ENCODE peak calls at places on chromosomes 7 and 10, in ten cellular contexts. One of them, this sample, is unnamed. For H3K27me3, the result is how much of the 10 kb centered on the place peaks cover.

GRCh38 chr10:130371156-130371555 is 235.0 kb downstream of the GLRX3 start:
- DNase-seq in foreskin keratinocyte: no peak
- DNase-seq in mammary epithelial cell: no peak
- DNase-seq in GM23248: no peak
- DNase-seq in neuronal stem cell: no peak
- DNase-seq in Panc1: no peak
- DNase-seq in heart right ventricle: no peak
- DNase-seq in colonic mucosa: no peak
- DNase-seq in lung: no peak
- DNase-seq in BJ: no peak
- DNase-seq in this sample: no peak

GRCh38 chr10:36725581-36726520 is 399.5 kb upstream of the ANKRD30A start:
- DNase-seq in GM23248: peak
- DNase-seq in colonic mucosa: no peak
- DNase-seq in neuronal stem cell: peak
- DNase-seq in foreskin keratinocyte: peak
- DNase-seq in Panc1: peak
- DNase-seq in lung: no peak
- DNase-seq in heart right ventricle: no peak
- DNase-seq in BJ: peak
- DNase-seq in mammary epithelial cell: peak
- DNase-seq in this sample: peak

GRCh38 chr7:142626420-142627035 is 122.7 kb upstream of the PRSS1 start:
- DNase-seq in Panc1: peak
- DNase-seq in neuronal stem cell: peak
- DNase-seq in colonic mucosa: peak
- DNase-seq in heart right ventricle: no peak
- DNase-seq in foreskin keratinocyte: no peak
- DNase-seq in mammary epithelial cell: peak
- DNase-seq in GM23248: peak
- DNase-seq in BJ: no peak
- DNase-seq in lung: peak
- DNase-seq in this sample: peak

GRCh38 chr10:60564475-60564874 is 174.8 kb upstream of the ANK3 start:
- DNase-seq in neuronal stem cell: no peak
- DNase-seq in BJ: no peak
- DNase-seq in heart right ventricle: no peak
- DNase-seq in GM23248: peak
- DNase-seq in colonic mucosa: no peak
- DNase-seq in mammary epithelial cell: no peak
- DNase-seq in foreskin keratinocyte: no peak
- DNase-seq in lung: no peak
- DNase-seq in Panc1: no peak
- DNase-seq in this sample: no peak

GRCh38 chr7:93228302-93228701 is 2.0 kb upstream of the HEPACAM2 start:
- DNase-seq in neuronal stem cell: peak
- DNase-seq in mammary epithelial cell: peak
- DNase-seq in heart right ventricle: no peak
- DNase-seq in foreskin keratinocyte: peak
- DNase-seq in lung: no peak
- DNase-seq in colonic mucosa: peak
- DNase-seq in Panc1: peak
- DNase-seq in BJ: no peak
- DNase-seq in GM23248: peak
- DNase-seq in this sample: peak

GRCh38 chr10:78944658-78945333 is 124.0 kb upstream of the ZMIZ1 start:
- DNase-seq in lung: peak
- DNase-seq in mammary epithelial cell: peak
- DNase-seq in foreskin keratinocyte: no peak
- DNase-seq in GM23248: peak
- DNase-seq in BJ: peak
- DNase-seq in Panc1: no peak
- DNase-seq in neuronal stem cell: no peak
- DNase-seq in heart right ventricle: no peak
- DNase-seq in colonic mucosa: peak
- DNase-seq in this sample: peak

GRCh38 chr10:75011221-75011620 is 100.2 kb upstream of the SAMD8 start:
- DNase-seq in colonic mucosa: no peak
- DNase-seq in BJ: no peak
- DNase-seq in mammary epithelial cell: no peak
- DNase-seq in foreskin keratinocyte: no peak
- DNase-seq in lung: no peak
- DNase-seq in GM23248: no peak
- DNase-seq in heart right ventricle: no peak
- DNase-seq in neuronal stem cell: no peak
- DNase-seq in Panc1: no peak
- DNase-seq in this sample: no peak

GRCh38 chr7:143511593-143512047 is 33.9 kb downstream of the TAS2R41 start:
- DNase-seq in mammary epithelial cell: no peak
- DNase-seq in lung: no peak
- DNase-seq in heart right ventricle: no peak
- DNase-seq in neuronal stem cell: no peak
- DNase-seq in foreskin keratinocyte: no peak
- DNase-seq in colonic mucosa: no peak
- DNase-seq in GM23248: no peak
- DNase-seq in Panc1: no peak
- DNase-seq in BJ: no peak
- DNase-seq in this sample: no peak

GRCh38 chr10:104683567-104683966 is 42.5 kb downstream of the SORCS3 start:
- DNase-seq in Panc1: no peak
- DNase-seq in BJ: no peak
- DNase-seq in colonic mucosa: no peak
- DNase-seq in mammary epithelial cell: no peak
- DNase-seq in heart right ventricle: no peak
- DNase-seq in neuronal stem cell: no peak
- DNase-seq in lung: no peak
- DNase-seq in foreskin keratinocyte: no peak
- DNase-seq in GM23248: no peak
- DNase-seq in this sample: no peak

GRCh38 chr10:104680467-104681401 is 39.6 kb downstream of the SORCS3 start:
- DNase-seq in colonic mucosa: peak
- DNase-seq in lung: no peak
- DNase-seq in mammary epithelial cell: no peak
- DNase-seq in Panc1: no peak
- DNase-seq in foreskin keratinocyte: no peak
- DNase-seq in GM23248: peak
- DNase-seq in neuronal stem cell: peak
- DNase-seq in BJ: no peak
- DNase-seq in heart right ventricle: peak
- DNase-seq in this sample: no peak

GRCh38 chr10:104678658-104679057 is 37.6 kb downstream of the SORCS3 start:
- DNase-seq in mammary epithelial cell: no peak
- DNase-seq in lung: no peak
- DNase-seq in foreskin keratinocyte: no peak
- DNase-seq in Panc1: no peak
- DNase-seq in BJ: no peak
- DNase-seq in neuronal stem cell: no peak
- DNase-seq in GM23248: no peak
- DNase-seq in heart right ventricle: no peak
- DNase-seq in colonic mucosa: no peak
- DNase-seq in this sample: no peak

GRCh38 chr10:104686829-104687228 is 45.7 kb downstream of the SORCS3 start:
- DNase-seq in BJ: no peak
- DNase-seq in foreskin keratinocyte: no peak
- DNase-seq in heart right ventricle: no peak
- DNase-seq in lung: no peak
- DNase-seq in GM23248: no peak
- DNase-seq in neuronal stem cell: no peak
- DNase-seq in colonic mucosa: no peak
- DNase-seq in mammary epithelial cell: no peak
- DNase-seq in Panc1: no peak
- DNase-seq in this sample: no peak

DNA sequence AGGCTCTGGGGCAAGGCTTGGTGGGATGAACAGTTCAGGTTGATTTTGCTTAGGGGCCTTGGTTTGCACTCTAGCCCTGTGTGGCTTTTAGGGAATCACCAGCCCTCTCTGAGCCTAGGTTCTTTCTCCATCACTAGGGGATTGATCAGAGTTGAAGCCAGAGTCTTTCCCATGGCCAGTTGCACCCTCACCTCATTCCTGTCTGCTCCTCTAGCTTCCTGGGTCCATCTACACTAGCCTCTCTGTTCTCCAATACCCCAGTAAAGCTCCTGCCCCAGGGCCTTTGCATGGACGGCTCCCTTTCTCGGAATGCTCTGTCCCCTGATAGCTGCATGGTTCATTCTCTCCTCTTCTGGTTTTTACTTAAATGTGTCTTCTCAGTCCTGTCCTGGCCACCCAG is 40.4 kb downstream of the SORCS3 start:
- DNase-seq in Panc1: no peak
- DNase-seq in neuronal stem cell: no peak
- DNase-seq in BJ: no peak
- DNase-seq in GM23248: no peak
- DNase-seq in foreskin keratinocyte: no peak
- DNase-seq in mammary epithelial cell: no peak
- DNase-seq in heart right ventricle: no peak
- DNase-seq in lung: no peak
- DNase-seq in colonic mucosa: no peak
- DNase-seq in this sample: no peak
- H3K27me3 ChIP-seq in Panc1: under half
- H3K27me3 ChIP-seq in neuronal stem cell: under half
- H3K27me3 ChIP-seq in BJ: under half
- H3K27me3 ChIP-seq in GM23248: under half
- H3K27me3 ChIP-seq in foreskin keratinocyte: under half
- H3K27me3 ChIP-seq in mammary epithelial cell: under half
- H3K27me3 ChIP-seq in heart right ventricle: under half
- H3K27me3 ChIP-seq in lung: under half
- H3K27me3 ChIP-seq in colonic mucosa: under half
- H3K27me3 ChIP-seq in this sample: under half

GRCh38 chr10:133045556-133046483 is 41.9 kb upstream of the ADGRA1 start:
- DNase-seq in heart right ventricle: no peak
- DNase-seq in BJ: no peak
- DNase-seq in Panc1: no peak
- DNase-seq in GM23248: no peak
- DNase-seq in mammary epithelial cell: no peak
- DNase-seq in neuronal stem cell: no peak
- DNase-seq in lung: no peak
- DNase-seq in colonic mucosa: no peak
- DNase-seq in foreskin keratinocyte: no peak
- DNase-seq in this sample: no peak

GRCh38 chr10:133043541-133044225 is 44.0 kb upstream of the ADGRA1 start:
- DNase-seq in neuronal stem cell: no peak
- DNase-seq in foreskin keratinocyte: no peak
- DNase-seq in BJ: no peak
- DNase-seq in colonic mucosa: no peak
- DNase-seq in lung: no peak
- DNase-seq in heart right ventricle: no peak
- DNase-seq in Panc1: no peak
- DNase-seq in mammary epithelial cell: no peak
- DNase-seq in GM23248: no peak
- DNase-seq in this sample: no peak

GRCh38 chr10:133042816-133043215 is 44.9 kb upstream of the ADGRA1 start:
- DNase-seq in Panc1: no peak
- DNase-seq in heart right ventricle: no peak
- DNase-seq in GM23248: no peak
- DNase-seq in lung: no peak
- DNase-seq in colonic mucosa: no peak
- DNase-seq in foreskin keratinocyte: no peak
- DNase-seq in mammary epithelial cell: no peak
- DNase-seq in neuronal stem cell: no peak
- DNase-seq in BJ: no peak
- DNase-seq in this sample: no peak

GRCh38 chr10:133042061-133042460 is 45.7 kb upstream of the ADGRA1 start:
- DNase-seq in foreskin keratinocyte: no peak
- DNase-seq in BJ: no peak
- DNase-seq in lung: no peak
- DNase-seq in GM23248: no peak
- DNase-seq in colonic mucosa: no peak
- DNase-seq in Panc1: no peak
- DNase-seq in heart right ventricle: no peak
- DNase-seq in neuronal stem cell: no peak
- DNase-seq in mammary epithelial cell: no peak
- DNase-seq in this sample: no peak

GRCh38 chr10:133044502-133044901 is 43.2 kb upstream of the ADGRA1 start:
- DNase-seq in Panc1: no peak
- DNase-seq in mammary epithelial cell: no peak
- DNase-seq in colonic mucosa: no peak
- DNase-seq in BJ: no peak
- DNase-seq in heart right ventricle: peak
- DNase-seq in lung: no peak
- DNase-seq in neuronal stem cell: no peak
- DNase-seq in foreskin keratinocyte: no peak
- DNase-seq in GM23248: peak
- DNase-seq in this sample: no peak
- H3K27me3 ChIP-seq in Panc1: under half
- H3K27me3 ChIP-seq in mammary epithelial cell: under half
- H3K27me3 ChIP-seq in colonic mucosa: under half
- H3K27me3 ChIP-seq in BJ: under half
- H3K27me3 ChIP-seq in heart right ventricle: under half
- H3K27me3 ChIP-seq in lung: under half
- H3K27me3 ChIP-seq in neuronal stem cell: under half
- H3K27me3 ChIP-seq in foreskin keratinocyte: under half
- H3K27me3 ChIP-seq in GM23248: under half
- H3K27me3 ChIP-seq in this sample: under half

DNA sequence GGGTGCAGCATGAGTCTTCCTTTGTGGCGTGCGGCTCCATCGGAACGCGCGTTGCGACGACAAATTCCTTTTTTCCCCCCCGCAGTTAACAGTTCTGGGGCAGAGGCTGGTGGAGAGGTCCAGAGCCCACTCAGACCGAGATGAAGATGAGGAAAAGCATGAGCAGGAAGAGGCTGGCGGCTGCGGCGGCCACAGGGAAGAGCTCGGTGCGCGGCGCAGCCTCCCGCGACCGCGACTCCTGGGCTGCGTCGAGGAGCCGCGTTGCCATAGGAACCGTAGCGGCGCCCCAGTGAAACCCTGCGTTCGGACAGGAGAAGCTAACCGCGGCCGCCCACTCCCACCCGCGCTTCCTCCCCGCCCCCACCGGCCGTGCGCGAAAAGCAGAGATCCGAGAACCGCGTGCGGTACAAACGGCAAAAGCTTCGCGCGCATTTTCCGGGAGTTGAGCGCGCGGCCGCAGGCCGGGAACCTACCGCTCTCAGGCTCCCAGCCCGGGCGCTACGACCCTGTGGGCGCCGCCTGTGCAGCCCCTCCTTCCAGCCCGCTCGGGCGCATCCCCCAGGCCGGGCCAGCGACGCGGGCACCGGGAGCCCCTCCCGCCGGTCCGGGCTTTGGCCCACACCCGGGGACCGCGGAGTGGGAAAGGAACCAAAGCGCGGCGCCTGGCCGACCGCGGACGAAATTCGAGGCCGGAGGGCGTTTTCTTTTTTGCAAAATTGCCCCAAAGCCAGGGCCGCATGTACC is 130.7 kb downstream of the SPAG6 start:
- DNase-seq in heart right ventricle: peak
- DNase-seq in GM23248: peak
- DNase-seq in mammary epithelial cell: no peak
- DNase-seq in Panc1: no peak
- DNase-seq in neuronal stem cell: peak
- DNase-seq in foreskin keratinocyte: no peak
- DNase-seq in colonic mucosa: no peak
- DNase-seq in BJ: no peak
- DNase-seq in lung: no peak
- DNase-seq in this sample: no peak
- H3K27me3 ChIP-seq in heart right ventricle: half or more
- H3K27me3 ChIP-seq in GM23248: under half
- H3K27me3 ChIP-seq in mammary epithelial cell: under half
- H3K27me3 ChIP-seq in Panc1: under half
- H3K27me3 ChIP-seq in neuronal stem cell: under half
- H3K27me3 ChIP-seq in foreskin keratinocyte: half or more
- H3K27me3 ChIP-seq in colonic mucosa: under half
- H3K27me3 ChIP-seq in BJ: under half
- H3K27me3 ChIP-seq in lung: under half
- H3K27me3 ChIP-seq in this sample: under half

GRCh38 chr7:150739045-150739432 is 1.8 kb downstream of the GIMAP5 start:
- DNase-seq in lung: no peak
- DNase-seq in neuronal stem cell: no peak
- DNase-seq in foreskin keratinocyte: no peak
- DNase-seq in BJ: no peak
- DNase-seq in Panc1: no peak
- DNase-seq in heart right ventricle: no peak
- DNase-seq in mammary epithelial cell: no peak
- DNase-seq in GM23248: no peak
- DNase-seq in colonic mucosa: no peak
- DNase-seq in this sample: no peak
- H3K27me3 ChIP-seq in lung: under half
- H3K27me3 ChIP-seq in neuronal stem cell: under half
- H3K27me3 ChIP-seq in foreskin keratinocyte: under half
- H3K27me3 ChIP-seq in BJ: under half
- H3K27me3 ChIP-seq in Panc1: under half
- H3K27me3 ChIP-seq in heart right ventricle: under half
- H3K27me3 ChIP-seq in mammary epithelial cell: under half
- H3K27me3 ChIP-seq in GM23248: under half
- H3K27me3 ChIP-seq in colonic mucosa: under half
- H3K27me3 ChIP-seq in this sample: under half

This sample was measured in SJCRH30.